ENCODE peak calls at places on chromosomes 3 and 15, in nine cellular contexts. N is brain microvascular endothelial cell; P is smooth muscle cell of the brain vasculature; X is mucosa of descending colon; O is NAMALWA; C is MV-4-11; T is Right ventricle myocardium superior; G is LoVo; M is stimulated activated CD8-positive, alpha-beta memory T cell treated with anti-CD3 and anti-CD28 coated beads, Interleukin-2, amount 100 ng/mL, for 1 hour. D is an unnamed sample.

GRCh38 chr3:171563298-171563697 is 103.1 kb upstream of the TNIK start:
- DNase-seq in N (no peak), P (no peak), X (no peak), O (no peak), C (no peak), T (no peak), G (no peak), M (no peak), D (no peak)

GRCh38 chr3:30578479-30578878 is 27.9 kb upstream of the TGFBR2 start:
- DNase-seq in N (peak), P (peak), X (peak), O (no peak), C (peak), T (peak), G (peak), M (no peak), D (no peak)

GRCh38 chr3:88000853-88001252 is 58.0 kb downstream of the CGGBP1 start:
- DNase-seq in N (no peak), P (no peak), X (peak), O (no peak), C (no peak), T (peak), G (no peak), M (no peak), D (no peak)

GRCh38 chr3:105866656-105867653 is 1.9 kb downstream of the CBLB start:
- DNase-seq in N (peak), P (no peak), X (peak), O (peak), C (peak), T (no peak), G (no peak), M (no peak), D (no peak)

GRCh38 chr15:31325432-31325975 is 1.1 kb upstream of the KLF13 start:
- DNase-seq in N (no peak), P (no peak), X (peak), O (peak), C (peak), T (peak), G (peak), M (peak), D (no peak)

GRCh38 chr15:29040367-29040745 is 154.6 kb downstream of the APBA2 start:
- DNase-seq in N (peak), P (no peak), X (peak), O (no peak), C (no peak), T (no peak), G (no peak), M (no peak), D (no peak)

GRCh38 chr3:138440137-138440536 is 5.7 kb downstream of the ESYT3 start:
- DNase-seq in N (no peak), P (no peak), X (no peak), O (no peak), C (peak), T (peak), G (no peak), M (no peak), D (no peak)

GRCh38 chr15:39628821-39629220 is 47.9 kb downstream of the THBS1 start:
- DNase-seq in N (no peak), P (no peak), X (no peak), O (no peak), C (no peak), T (no peak), G (no peak), M (no peak), D (no peak)

GRCh38 chr3:175672119-175672689 is 813.1 kb downstream of the NAALADL2 start:
- DNase-seq in N (no peak), P (peak), X (no peak), O (no peak), C (no peak), T (no peak), G (no peak), M (no peak), D (no peak)

GRCh38 chr15:92811514-92811913 is 88.6 kb upstream of the CHD2 start:
- DNase-seq in N (no peak), P (no peak), X (no peak), O (peak), C (no peak), T (no peak), G (peak), M (no peak), D (peak)

GRCh38 chr3:34973586-34973985 is 665.7 kb upstream of the ARPP21 start:
- DNase-seq in N (no peak), P (no peak), X (no peak), O (no peak), C (no peak), T (no peak), G (no peak), M (no peak), D (no peak)

GRCh38 chr3:37646865-37647264 is 214.8 kb upstream of the CTDSPL start:
- DNase-seq in N (no peak), P (no peak), X (no peak), O (no peak), C (no peak), T (no peak), G (no peak), M (no peak), D (no peak)

GRCh38 chr3:52444860-52445793 is at the start of gene SEMA3G:
- DNase-seq in N (peak), P (no peak), X (peak), O (peak), C (peak), T (peak), G (peak), M (peak), D (peak)

GRCh38 chr3:71955549-71956373 is 170.8 kb upstream of the PROK2 start:
- DNase-seq in N (peak), P (peak), X (peak), O (peak), C (peak), T (peak), G (peak), M (no peak), D (no peak)

GRCh38 chr3:147410126-147410517 is 957 bp downstream of the ZIC1 start:
- DNase-seq in N (no peak), P (no peak), X (no peak), O (no peak), C (no peak), T (no peak), G (no peak), M (no peak), D (no peak)

GRCh38 chr3:12822725-12823373 is 18.5 kb downstream of the RPL32 start:
- DNase-seq in N (peak), P (no peak), X (no peak), O (peak), C (peak), T (no peak), G (no peak), M (no peak), D (no peak)

GRCh38 chr15:40501487-40501886 is 30.7 kb downstream of the CHST14 start:
- DNase-seq in N (no peak), P (no peak), X (no peak), O (no peak), C (no peak), T (no peak), G (no peak), M (no peak), D (no peak)

GRCh38 chr3:77524467-77524866 is 484.6 kb downstream of the ROBO2 start:
- DNase-seq in N (no peak), P (peak), X (no peak), O (no peak), C (no peak), T (no peak), G (no peak), M (no peak), D (no peak)

GRCh38 chr3:51721062-51721745 is 14.3 kb downstream of the GRM2 start:
- DNase-seq in N (no peak), P (no peak), X (no peak), O (no peak), C (peak), T (no peak), G (no peak), M (no peak), D (no peak)

GRCh38 chr15:60758961-60759729 is 280.2 kb upstream of the ICE2 start:
- DNase-seq in N (peak), P (peak), X (no peak), O (no peak), C (no peak), T (no peak), G (no peak), M (no peak), D (no peak)

GRCh38 chr3:111336511-111336910 is 205.5 kb upstream of the CD96 start:
- DNase-seq in N (peak), P (no peak), X (no peak), O (no peak), C (no peak), T (no peak), G (no peak), M (no peak), D (no peak)

GRCh38 chr3:64627471-64628321 is 60.1 kb downstream of the ADAMTS9 start:
- DNase-seq in N (no peak), P (no peak), X (no peak), O (no peak), C (no peak), T (no peak), G (peak), M (no peak), D (no peak)

GRCh38 chr3:52194541-52195296 is 3.2 kb upstream of the ALAS1 start:
- DNase-seq in N (no peak), P (no peak), X (peak), O (no peak), C (no peak), T (peak), G (no peak), M (no peak), D (no peak)

GRCh38 chr15:79989682-79990081 is 18.7 kb upstream of the BCL2A1 start:
- DNase-seq in N (no peak), P (no peak), X (no peak), O (no peak), C (peak), T (no peak), G (no peak), M (no peak), D (peak)

GRCh38 chr15:47027322-47027946 is 689.9 kb upstream of the SEMA6D start:
- DNase-seq in N (no peak), P (no peak), X (no peak), O (peak), C (no peak), T (no peak), G (no peak), M (no peak), D (no peak)

GRCh38 chr15:25863067-25863967 is at the start of gene ATP10A:
- DNase-seq in N (peak), P (no peak), X (peak), O (no peak), C (peak), T (no peak), G (no peak), M (no peak), D (no peak)

GRCh38 chr3:123640311-123641083 is 55.6 kb upstream of the HACD2 start:
- DNase-seq in N (no peak), P (no peak), X (no peak), O (no peak), C (no peak), T (no peak), G (no peak), M (no peak), D (no peak)

GRCh38 chr15:48674876-48675275 is 29.4 kb upstream of the FBN1 start:
- DNase-seq in N (peak), P (no peak), X (no peak), O (no peak), C (no peak), T (no peak), G (no peak), M (no peak), D (no peak)

GRCh38 chr3:64163755-64164148 is 61.5 kb downstream of the PRICKLE2 start:
- DNase-seq in N (peak), P (no peak), X (no peak), O (no peak), C (peak), T (no peak), G (no peak), M (no peak), D (no peak)

GRCh38 chr15:36356978-36357582 is 222.3 kb upstream of the CDIN1 start:
- DNase-seq in N (peak), P (no peak), X (no peak), O (no peak), C (peak), T (no peak), G (no peak), M (no peak), D (no peak)

GRCh38 chr15:88918738-88919137 is 5.6 kb upstream of the MFGE8 start:
- DNase-seq in N (peak), P (no peak), X (no peak), O (no peak), C (peak), T (peak), G (peak), M (no peak), D (no peak)

GRCh38 chr3:127775398-127776109 is 46.8 kb downstream of the MGLL start:
- DNase-seq in N (peak), P (peak), X (no peak), O (no peak), C (peak), T (peak), G (no peak), M (no peak), D (peak)

GRCh38 chr3:161420746-161421145 is 49.4 kb upstream of the SPTSSB start:
- DNase-seq in N (peak), P (peak), X (no peak), O (no peak), C (no peak), T (no peak), G (no peak), M (no peak), D (no peak)